ENCODE peak calls at places on chromosomes 3 and 15, in eight cellular contexts. A is mesothelial cell of epicardium; Z is left colon; R is stimulated activated CD4-positive, alpha-beta T cell treated with anti-CD3 and anti-CD28 coated beads, Interleukin-1b, Interleukin-23, amount 100 ng/mL, for 24 hours; T is aorta; B is heart right ventricle; U is HuH-7; Q is GM12865. H is an unnamed sample.
A peak's percentile ranks its signal among the peaks of the same experiment; 100 is the strongest.

GRCh38 chr15:87743557-87743956 is 513.0 kb downstream of the NTRK3 start:
- DNase-seq in R (no peak), A (no peak), B (no peak), T (no peak), Q (no peak), Z (no peak), U (no peak), H (no peak)

GRCh38 chr3:98587654-98588532 is 5.5 kb downstream of the CPOX start:
- DNase-seq in U (no peak), R (no peak), B (no peak), Z (no peak), T (no peak), A (no peak), Q (no peak), H (no peak)

GRCh38 chr15:27527490-27528067 is 556.6 kb downstream of the GABRG3 start:
- DNase-seq in T (no peak), Z (no peak), A (no peak), R (no peak), U (peak; percentile 27), B (no peak), Q (no peak), H (no peak)

GRCh38 chr15:81744364-81744763 is 301.5 kb downstream of the MEX3B start:
- DNase-seq in R (no peak), Z (no peak), B (no peak), U (no peak), A (no peak), Q (no peak), T (no peak), H (no peak)

GRCh38 chr3:103218793-103219192 is 784.0 kb downstream of the ZPLD1 start:
- DNase-seq in T (no peak), B (no peak), R (no peak), Z (no peak), Q (peak; percentile 16), U (no peak), A (no peak), H (no peak)

GRCh38 chr15:67137319-67137718 is 71.9 kb downstream of the SMAD3 start:
- DNase-seq in B (no peak), Q (peak; percentile 51), Z (no peak), R (no peak), T (no peak), U (no peak), A (no peak), H (no peak)

GRCh38 chr3:40116478-40117162 is 192.9 kb upstream of the EIF1B start:
- DNase-seq in Q (no peak), B (no peak), Z (no peak), T (no peak), U (no peak), R (no peak), A (no peak), H (no peak)

GRCh38 chr3:185330644-185331043 is 32.3 kb upstream of the MAP3K13 start:
- DNase-seq in B (no peak), A (no peak), R (no peak), Q (no peak), Z (no peak), T (no peak), U (no peak), H (no peak)

GRCh38 chr15:29822685-29823459 is 604 bp upstream of the TJP1 start:
- DNase-seq in Z (peak; percentile 66), A (peak; percentile 31), R (no peak), Q (no peak), U (peak; percentile 28), B (peak; percentile 70), T (peak; percentile 82), H (no peak)

GRCh38 chr3:61761694-61762430 is 200.5 kb downstream of the PTPRG start:
- DNase-seq in T (no peak), B (no peak), Q (no peak), A (no peak), R (no peak), U (no peak), Z (no peak), H (no peak)

GRCh38 chr3:123332124-123332641 is 116.7 kb downstream of the ADCY5 start:
- DNase-seq in Q (no peak), U (no peak), T (no peak), A (no peak), Z (no peak), R (no peak), B (no peak), H (no peak)

GRCh38 chr3:45775571-45776290 is 20.6 kb downstream of the SLC6A20 start:
- DNase-seq in Z (no peak), T (no peak), B (no peak), A (no peak), Q (no peak), R (no peak), U (no peak), H (no peak)

GRCh38 chr3:160368804-160369203 is 30.2 kb downstream of the IFT80 start:
- DNase-seq in A (no peak), R (no peak), Z (no peak), Q (peak; percentile 22), U (no peak), T (no peak), B (no peak), H (no peak)

GRCh38 chr15:78059110-78059839 is 18.2 kb downstream of the TBC1D2B start:
- DNase-seq in T (no peak), Z (peak; percentile 25), Q (no peak), U (no peak), R (no peak), B (no peak), A (no peak), H (no peak)

GRCh38 chr3:73766599-73767378 is 142.0 kb upstream of the PDZRN3 start:
- DNase-seq in R (no peak), Z (no peak), T (peak; percentile 41), A (no peak), B (no peak), U (no peak), Q (no peak), H (peak; percentile 80)

GRCh38 chr15:76185716-76186115 is 125.6 kb downstream of the ETFA start:
- DNase-seq in U (peak; percentile 91), R (no peak), Z (no peak), T (no peak), A (no peak), Q (peak; percentile 65), B (no peak), H (peak; percentile 37)

GRCh38 chr15:77715051-77715450 is 82.3 kb upstream of the LINGO1 start:
- DNase-seq in A (no peak), Z (no peak), B (no peak), T (no peak), U (no peak), R (no peak), Q (no peak), H (no peak)

GRCh38 chr15:98785796-98786581 is 137.7 kb downstream of the IGF1R start:
- DNase-seq in Q (peak; percentile 72), U (no peak), T (no peak), B (no peak), A (no peak), Z (peak; percentile 81), R (no peak), H (no peak)

GRCh38 chr3:127421943-127422662 is 134.3 kb upstream of the PRR20G start:
- DNase-seq in A (no peak), Z (no peak), Q (no peak), U (no peak), B (no peak), T (no peak), R (no peak), H (no peak)

GRCh38 chr3:51396401-51396800 is 5.3 kb downstream of the RBM15B start:
- DNase-seq in R (no peak), U (no peak), A (no peak), T (no peak), Q (no peak), Z (no peak), B (no peak), H (no peak)

GRCh38 chr3:33488246-33488645 is 48.0 kb upstream of the UBP1 start:
- DNase-seq in U (no peak), T (no peak), R (no peak), B (no peak), A (no peak), Q (no peak), Z (no peak), H (no peak)

GRCh38 chr3:73094127-73094526 is 32.7 kb downstream of the EBLN2 start:
- DNase-seq in T (no peak), Q (no peak), U (peak; percentile 11), R (no peak), Z (no peak), A (no peak), B (no peak), H (no peak)

GRCh38 chr3:126418661-126419131 is 24.0 kb downstream of the CFAP100 start:
- DNase-seq in B (no peak), T (peak; percentile 44), R (no peak), U (no peak), Z (no peak), A (no peak), Q (no peak), H (no peak)

GRCh38 chr3:133574260-133574881 is 885 bp downstream of the CDV3 start:
- DNase-seq in U (peak; percentile 26), A (peak; percentile 35), B (peak; percentile 82), R (peak; percentile 54), Q (peak; percentile 90), Z (peak; percentile 76), T (peak; percentile 83), H (no peak)

GRCh38 chr15:25244731-25245585 is 193.9 kb downstream of the UBE3A start:
- DNase-seq in U (no peak), B (peak; percentile 3), Q (no peak), Z (peak; percentile 16), A (peak; percentile 9), T (peak; percentile 27), R (no peak), H (no peak)

GRCh38 chr15:77874071-77874470 is 203.4 kb downstream of the TBC1D2B start:
- DNase-seq in Q (no peak), B (no peak), T (no peak), A (no peak), U (no peak), Z (no peak), R (no peak), H (no peak)

GRCh38 chr3:50388021-50388719 is 28.8 kb upstream of the TMEM115 start:
- DNase-seq in U (peak; percentile 78), T (no peak), Z (no peak), R (no peak), B (no peak), A (no peak), Q (peak; percentile 16), H (no peak)

GRCh38 chr3:153290278-153291015 is 128.4 kb downstream of the RAP2B start:
- DNase-seq in U (no peak), A (no peak), T (no peak), Z (no peak), B (no peak), R (no peak), Q (no peak), H (no peak)

GRCh38 chr15:66288093-66288492 is 5.3 kb upstream of the DIS3L start:
- DNase-seq in B (no peak), Q (no peak), Z (no peak), T (no peak), U (peak; percentile 28), R (no peak), A (no peak), H (no peak)

GRCh38 chr15:66484539-66485112 is 12.9 kb downstream of the SNAPC5 start:
- DNase-seq in T (no peak), R (no peak), U (no peak), Q (no peak), Z (no peak), A (no peak), B (no peak), H (no peak)

GRCh38 chr3:137582484-137582883 is 181.6 kb upstream of the SOX14 start:
- DNase-seq in Z (no peak), B (no peak), U (no peak), Q (no peak), R (no peak), A (no peak), T (no peak), H (no peak)

GRCh38 chr15:62928996-62929350 is 113.6 kb upstream of the TPM1 start:
- DNase-seq in Z (no peak), Q (no peak), B (no peak), U (no peak), T (no peak), R (no peak), A (no peak), H (no peak)

GRCh38 chr15:45203182-45203581 is 15.4 kb upstream of the SHF start:
- DNase-seq in B (no peak), A (no peak), Q (no peak), U (no peak), T (no peak), R (no peak), Z (no peak), H (no peak)

GRCh38 chr3:62211675-62212429 is 161.5 kb downstream of the FEZF2 start:
- DNase-seq in Z (no peak), U (no peak), Q (no peak), T (no peak), B (no peak), R (no peak), A (no peak), H (no peak)

H was measured in SK-N-MC.